ENCODE peak calls at places on chromosomes 13 and 19, in ten cellular contexts. N, K, B, Q, L, Y, U, P, E and D are unnamed samples.

GRCh38 chr19:35013820-35014754 is 14.0 kb downstream of the GRAMD1A start:
- DNase-seq in N (no peak), K (no peak), B (no peak), Q (no peak), L (no peak), Y (no peak), U (peak), P (no peak), E (no peak), D (peak)

GRCh38 chr19:40702337-40703012 is 12.0 kb upstream of the NUMBL start:
- DNase-seq in N (no peak), K (no peak), B (no peak), Q (no peak), L (peak), Y (no peak), U (no peak), P (peak), E (peak), D (peak)

GRCh38 chr19:56348289-56348877 is 33.7 kb upstream of the ZSCAN5A start:
- DNase-seq in N (no peak), K (no peak), B (no peak), Q (no peak), L (no peak), Y (no peak), U (no peak), P (peak), E (peak), D (no peak)

GRCh38 chr13:51255556-51255955 is 33.4 kb downstream of the FAM124A start:
- DNase-seq in N (no peak), K (no peak), B (no peak), Q (no peak), L (no peak), Y (no peak), U (no peak), P (no peak), E (no peak), D (no peak)

GRCh38 chr19:14181906-14182305 is 24.1 kb downstream of the ADGRL1 start:
- DNase-seq in N (no peak), K (no peak), B (no peak), Q (no peak), L (no peak), Y (no peak), U (no peak), P (no peak), E (no peak), D (no peak)

GRCh38 chr13:45897562-45897961 is 46.0 kb upstream of the SIAH3 start:
- DNase-seq in N (no peak), K (no peak), B (no peak), Q (no peak), L (no peak), Y (no peak), U (no peak), P (no peak), E (no peak), D (no peak)

GRCh38 chr19:58569191-58569942 is 3.8 kb downstream of the MZF1 start:
- DNase-seq in N (no peak), K (no peak), B (no peak), Q (no peak), L (no peak), Y (no peak), U (no peak), P (no peak), E (no peak), D (no peak)

GRCh38 chr13:76398426-76398825 is 487.8 kb downstream of the KCTD12 start:
- DNase-seq in N (no peak), K (peak), B (no peak), Q (no peak), L (no peak), Y (no peak), U (no peak), P (no peak), E (peak), D (no peak)

GRCh38 chr19:11560404-11560988 is 1.5 kb upstream of the ELOF1 start:
- DNase-seq in N (peak), K (peak), B (no peak), Q (no peak), L (peak), Y (peak), U (peak), P (peak), E (peak), D (peak)

GRCh38 chr19:39963860-39964259 is 7.1 kb upstream of the PSMC4 start:
- DNase-seq in N (no peak), K (no peak), B (no peak), Q (no peak), L (peak), Y (no peak), U (no peak), P (no peak), E (no peak), D (no peak)

GRCh38 chr19:16381756-16382401 is 57.3 kb downstream of the KLF2 start:
- DNase-seq in N (peak), K (no peak), B (peak), Q (peak), L (no peak), Y (no peak), U (no peak), P (no peak), E (peak), D (no peak)

GRCh38 chr13:30872685-30873443 is 33.2 kb upstream of the MEDAG start:
- DNase-seq in N (peak), K (peak), B (no peak), Q (peak), L (no peak), Y (no peak), U (no peak), P (peak), E (peak), D (peak)

GRCh38 chr19:19591133-19591825 is 27.2 kb downstream of the PBX4 start:
- DNase-seq in N (peak), K (peak), B (no peak), Q (no peak), L (peak), Y (no peak), U (peak), P (peak), E (peak), D (peak)

GRCh38 chr13:81089758-81090157 is 748.8 kb upstream of the SPRY2 start:
- DNase-seq in N (no peak), K (no peak), B (no peak), Q (no peak), L (no peak), Y (no peak), U (no peak), P (no peak), E (no peak), D (no peak)

GRCh38 chr13:95677564-95678386 is 836 bp downstream of the DNAJC3 start:
- DNase-seq in N (peak), K (peak), B (no peak), Q (no peak), L (no peak), Y (no peak), U (no peak), P (peak), E (peak), D (peak)

GRCh38 chr19:45455707-45456499 is 11.9 kb upstream of the FOSB start:
- DNase-seq in N (peak), K (peak), B (peak), Q (peak), L (peak), Y (peak), U (no peak), P (peak), E (peak), D (no peak)

GRCh38 chr13:112764864-112765561 is 75.2 kb downstream of the ATP11A start:
- DNase-seq in N (no peak), K (no peak), B (no peak), Q (no peak), L (no peak), Y (no peak), U (no peak), P (peak), E (no peak), D (no peak)

GRCh38 chr13:82292334-82292733 is 1589.9 kb downstream of the SLITRK1 start:
- DNase-seq in N (no peak), K (no peak), B (no peak), Q (no peak), L (no peak), Y (no peak), U (no peak), P (no peak), E (no peak), D (no peak)

GRCh38 chr13:49904729-49905456 is 31.2 kb downstream of the SPRYD7 start:
- DNase-seq in N (no peak), K (no peak), B (no peak), Q (no peak), L (no peak), Y (no peak), U (no peak), P (no peak), E (no peak), D (no peak)

GRCh38 chr19:29383696-29384095 is 142.1 kb upstream of the VSTM2B start:
- DNase-seq in N (no peak), K (no peak), B (peak), Q (no peak), L (no peak), Y (no peak), U (no peak), P (no peak), E (no peak), D (no peak)

GRCh38 chr19:19217110-19217509 is 5.4 kb downstream of the NCAN start:
- DNase-seq in N (no peak), K (peak), B (no peak), Q (no peak), L (no peak), Y (no peak), U (no peak), P (no peak), E (peak), D (no peak)

GRCh38 chr13:57633141-57633949 is 1.8 kb downstream of the PCDH17 start:
- DNase-seq in N (no peak), K (no peak), B (peak), Q (peak), L (peak), Y (no peak), U (no peak), P (peak), E (peak), D (no peak)

GRCh38 chr13:103799028-103799427 is 732.8 kb upstream of the SLC10A2 start:
- DNase-seq in N (no peak), K (no peak), B (no peak), Q (no peak), L (no peak), Y (peak), U (no peak), P (no peak), E (no peak), D (no peak)

GRCh38 chr19:4303778-4304508 is 455 bp upstream of the FSD1 start:
- DNase-seq in N (no peak), K (no peak), B (no peak), Q (no peak), L (no peak), Y (no peak), U (no peak), P (no peak), E (no peak), D (no peak)

GRCh38 chr13:79492313-79492798 is 11.4 kb downstream of the NDFIP2 start:
- DNase-seq in N (no peak), K (peak), B (no peak), Q (no peak), L (no peak), Y (no peak), U (no peak), P (peak), E (no peak), D (no peak)

GRCh38 chr13:50420720-50421456 is 405.6 kb downstream of the KCNRG start:
- DNase-seq in N (no peak), K (no peak), B (no peak), Q (no peak), L (no peak), Y (no peak), U (no peak), P (no peak), E (no peak), D (no peak)

GRCh38 chr13:110445183-110445582 is 116.3 kb downstream of the RAB20 start:
- DNase-seq in N (no peak), K (peak), B (no peak), Q (no peak), L (no peak), Y (no peak), U (no peak), P (no peak), E (no peak), D (peak)

GRCh38 chr19:10316229-10317044 is 622 bp upstream of the FDX2 start:
- DNase-seq in N (no peak), K (no peak), B (peak), Q (no peak), L (no peak), Y (no peak), U (no peak), P (no peak), E (no peak), D (no peak)

GRCh38 chr13:95153647-95154405 is 147.4 kb downstream of the ABCC4 start:
- DNase-seq in N (no peak), K (peak), B (no peak), Q (no peak), L (no peak), Y (peak), U (no peak), P (no peak), E (peak), D (no peak)

GRCh38 chr13:97751477-97751876 is 202.0 kb upstream of the IPO5 start:
- DNase-seq in N (no peak), K (no peak), B (no peak), Q (no peak), L (no peak), Y (no peak), U (no peak), P (no peak), E (no peak), D (no peak)

GRCh38 chr19:44657211-44657921 is 13.7 kb downstream of the PVR start:
- DNase-seq in N (peak), K (peak), B (peak), Q (peak), L (peak), Y (no peak), U (peak), P (peak), E (peak), D (peak)

GRCh38 chr13:93502987-93503386 is 276.4 kb downstream of the GPC6 start:
- DNase-seq in N (no peak), K (no peak), B (no peak), Q (no peak), L (no peak), Y (no peak), U (no peak), P (no peak), E (no peak), D (no peak)

GRCh38 chr13:49218493-49219051 is 1.6 kb upstream of the MLNR start:
- DNase-seq in N (no peak), K (peak), B (no peak), Q (no peak), L (no peak), Y (no peak), U (no peak), P (peak), E (no peak), D (no peak)

GRCh38 chr13:98509271-98510155 is 67.4 kb downstream of the STK24 start:
- DNase-seq in N (peak), K (peak), B (no peak), Q (no peak), L (peak), Y (no peak), U (peak), P (peak), E (peak), D (peak)

GRCh38 chr19:18915639-18916038 is 3.5 kb downstream of the COPE start:
- DNase-seq in N (peak), K (peak), B (no peak), Q (peak), L (peak), Y (no peak), U (no peak), P (peak), E (peak), D (peak)

GRCh38 chr19:45098521-45099464 is 5.8 kb downstream of the PPP1R37 start:
- DNase-seq in N (peak), K (peak), B (no peak), Q (peak), L (peak), Y (no peak), U (no peak), P (no peak), E (peak), D (no peak)

GRCh38 chr19:5961969-5962945 is 15.7 kb downstream of the RANBP3 start:
- DNase-seq in N (peak), K (peak), B (peak), Q (no peak), L (peak), Y (peak), U (peak), P (no peak), E (peak), D (peak)